ENCODE peak calls at places on chromosomes 11 and 22, in ten cellular contexts. One of them, this sample, is unnamed.

GRCh38 chr22:22179858-22180257 is 64.7 kb upstream of the VPREB1 start:
- DNase-seq in T47D: no peak
- DNase-seq in activated CD4-positive, alpha-beta T cell treated with anti-CD3 and anti-CD28 coated beads, Interleukin-2, amount 50 U/mL, for 48 hours: no peak
- DNase-seq in kidney tubule cell: no peak
- DNase-seq in amniotic epithelial cell: no peak
- DNase-seq in central memory CD4-positive, alpha-beta T cell: no peak
- DNase-seq in activated CD4-positive, alpha-beta memory T cell treated with anti-CD3 and anti-CD28 coated beads for 36 hours: no peak
- DNase-seq in OCI-M1: no peak
- DNase-seq in endothelial cell: no peak
- DNase-seq in NCI-H1105: no peak
- DNase-seq in this sample: no peak

GRCh38 chr11:2791521-2792375 is 92.0 kb upstream of the KCNQ1OT1 start:
- DNase-seq in T47D: no peak
- DNase-seq in activated CD4-positive, alpha-beta T cell treated with anti-CD3 and anti-CD28 coated beads, Interleukin-2, amount 50 U/mL, for 48 hours: peak; percentile 24
- DNase-seq in kidney tubule cell: no peak
- DNase-seq in amniotic epithelial cell: no peak
- DNase-seq in central memory CD4-positive, alpha-beta T cell: no peak
- DNase-seq in activated CD4-positive, alpha-beta memory T cell treated with anti-CD3 and anti-CD28 coated beads for 36 hours: peak; percentile 41
- DNase-seq in OCI-M1: no peak
- DNase-seq in endothelial cell: no peak
- DNase-seq in NCI-H1105: no peak
- DNase-seq in this sample: peak; percentile 75

GRCh38 chr11:117202386-117203068 is 3.4 kb downstream of the TAGLN start:
- DNase-seq in T47D: no peak
- DNase-seq in activated CD4-positive, alpha-beta T cell treated with anti-CD3 and anti-CD28 coated beads, Interleukin-2, amount 50 U/mL, for 48 hours: no peak
- DNase-seq in kidney tubule cell: no peak
- DNase-seq in amniotic epithelial cell: no peak
- DNase-seq in central memory CD4-positive, alpha-beta T cell: no peak
- DNase-seq in activated CD4-positive, alpha-beta memory T cell treated with anti-CD3 and anti-CD28 coated beads for 36 hours: no peak
- DNase-seq in OCI-M1: no peak
- DNase-seq in endothelial cell: no peak
- DNase-seq in NCI-H1105: no peak
- DNase-seq in this sample: no peak

GRCh38 chr11:1782831-1783724 is 19.4 kb upstream of the CTSD start:
- DNase-seq in T47D: peak; percentile 47
- DNase-seq in activated CD4-positive, alpha-beta T cell treated with anti-CD3 and anti-CD28 coated beads, Interleukin-2, amount 50 U/mL, for 48 hours: no peak
- DNase-seq in kidney tubule cell: peak; percentile 61
- DNase-seq in amniotic epithelial cell: peak; percentile 51
- DNase-seq in central memory CD4-positive, alpha-beta T cell: no peak
- DNase-seq in activated CD4-positive, alpha-beta memory T cell treated with anti-CD3 and anti-CD28 coated beads for 36 hours: no peak
- DNase-seq in OCI-M1: peak; percentile 38
- DNase-seq in endothelial cell: no peak
- DNase-seq in NCI-H1105: no peak
- DNase-seq in this sample: no peak

GRCh38 chr22:23591203-23591791 is 11.2 kb upstream of the IGLL1 start:
- DNase-seq in T47D: peak; percentile 41
- DNase-seq in activated CD4-positive, alpha-beta T cell treated with anti-CD3 and anti-CD28 coated beads, Interleukin-2, amount 50 U/mL, for 48 hours: peak; percentile 71
- DNase-seq in kidney tubule cell: peak; percentile 41
- DNase-seq in amniotic epithelial cell: peak; percentile 60
- DNase-seq in central memory CD4-positive, alpha-beta T cell: peak; percentile 15
- DNase-seq in activated CD4-positive, alpha-beta memory T cell treated with anti-CD3 and anti-CD28 coated beads for 36 hours: peak; percentile 62
- DNase-seq in OCI-M1: peak; percentile 72
- DNase-seq in endothelial cell: peak; percentile 81
- DNase-seq in NCI-H1105: no peak
- DNase-seq in this sample: peak; percentile 26

GRCh38 chr11:23359297-23359696 is 499.0 kb upstream of the CCDC179 start:
- DNase-seq in T47D: no peak
- DNase-seq in activated CD4-positive, alpha-beta T cell treated with anti-CD3 and anti-CD28 coated beads, Interleukin-2, amount 50 U/mL, for 48 hours: no peak
- DNase-seq in kidney tubule cell: peak; percentile 28
- DNase-seq in amniotic epithelial cell: peak; percentile 90
- DNase-seq in central memory CD4-positive, alpha-beta T cell: no peak
- DNase-seq in activated CD4-positive, alpha-beta memory T cell treated with anti-CD3 and anti-CD28 coated beads for 36 hours: no peak
- DNase-seq in OCI-M1: peak; percentile 21
- DNase-seq in endothelial cell: no peak
- DNase-seq in NCI-H1105: no peak
- DNase-seq in this sample: no peak

GRCh38 chr11:3021125-3021524 is 29.0 kb upstream of the NAP1L4 start:
- DNase-seq in T47D: peak; percentile 71
- DNase-seq in activated CD4-positive, alpha-beta T cell treated with anti-CD3 and anti-CD28 coated beads, Interleukin-2, amount 50 U/mL, for 48 hours: peak; percentile 26
- DNase-seq in kidney tubule cell: peak; percentile 65
- DNase-seq in amniotic epithelial cell: peak; percentile 27
- DNase-seq in central memory CD4-positive, alpha-beta T cell: peak; percentile 29
- DNase-seq in activated CD4-positive, alpha-beta memory T cell treated with anti-CD3 and anti-CD28 coated beads for 36 hours: peak; percentile 39
- DNase-seq in OCI-M1: no peak
- DNase-seq in endothelial cell: peak; percentile 40
- DNase-seq in NCI-H1105: peak; percentile 31
- DNase-seq in this sample: peak; percentile 53

GRCh38 chr22:25091449-25091848 is 108.2 kb upstream of the CRYBB3 start:
- DNase-seq in T47D: no peak
- DNase-seq in activated CD4-positive, alpha-beta T cell treated with anti-CD3 and anti-CD28 coated beads, Interleukin-2, amount 50 U/mL, for 48 hours: no peak
- DNase-seq in kidney tubule cell: no peak
- DNase-seq in amniotic epithelial cell: peak; percentile 46
- DNase-seq in central memory CD4-positive, alpha-beta T cell: no peak
- DNase-seq in activated CD4-positive, alpha-beta memory T cell treated with anti-CD3 and anti-CD28 coated beads for 36 hours: no peak
- DNase-seq in OCI-M1: no peak
- DNase-seq in endothelial cell: no peak
- DNase-seq in NCI-H1105: no peak
- DNase-seq in this sample: no peak

GRCh38 chr22:25364281-25364680 is 144.8 kb downstream of the CRYBB2 start:
- DNase-seq in T47D: no peak
- DNase-seq in activated CD4-positive, alpha-beta T cell treated with anti-CD3 and anti-CD28 coated beads, Interleukin-2, amount 50 U/mL, for 48 hours: no peak
- DNase-seq in kidney tubule cell: no peak
- DNase-seq in amniotic epithelial cell: no peak
- DNase-seq in central memory CD4-positive, alpha-beta T cell: no peak
- DNase-seq in activated CD4-positive, alpha-beta memory T cell treated with anti-CD3 and anti-CD28 coated beads for 36 hours: no peak
- DNase-seq in OCI-M1: no peak
- DNase-seq in endothelial cell: no peak
- DNase-seq in NCI-H1105: no peak
- DNase-seq in this sample: no peak

GRCh38 chr22:38951734-38952133 is 5.7 kb upstream of the APOBEC3A start:
- DNase-seq in T47D: no peak
- DNase-seq in activated CD4-positive, alpha-beta T cell treated with anti-CD3 and anti-CD28 coated beads, Interleukin-2, amount 50 U/mL, for 48 hours: no peak
- DNase-seq in kidney tubule cell: no peak
- DNase-seq in amniotic epithelial cell: no peak
- DNase-seq in central memory CD4-positive, alpha-beta T cell: no peak
- DNase-seq in activated CD4-positive, alpha-beta memory T cell treated with anti-CD3 and anti-CD28 coated beads for 36 hours: no peak
- DNase-seq in OCI-M1: peak; percentile 21
- DNase-seq in endothelial cell: no peak
- DNase-seq in NCI-H1105: no peak
- DNase-seq in this sample: no peak

GRCh38 chr11:11524436-11525038 is 97.3 kb downstream of the GALNT18 start:
- DNase-seq in T47D: no peak
- DNase-seq in activated CD4-positive, alpha-beta T cell treated with anti-CD3 and anti-CD28 coated beads, Interleukin-2, amount 50 U/mL, for 48 hours: no peak
- DNase-seq in kidney tubule cell: peak; percentile 22
- DNase-seq in amniotic epithelial cell: no peak
- DNase-seq in central memory CD4-positive, alpha-beta T cell: no peak
- DNase-seq in activated CD4-positive, alpha-beta memory T cell treated with anti-CD3 and anti-CD28 coated beads for 36 hours: no peak
- DNase-seq in OCI-M1: peak; percentile 36
- DNase-seq in endothelial cell: no peak
- DNase-seq in NCI-H1105: no peak
- DNase-seq in this sample: no peak

GRCh38 chr22:28395920-28396447 is 283.7 kb downstream of the TTC28 start:
- DNase-seq in T47D: no peak
- DNase-seq in activated CD4-positive, alpha-beta T cell treated with anti-CD3 and anti-CD28 coated beads, Interleukin-2, amount 50 U/mL, for 48 hours: no peak
- DNase-seq in kidney tubule cell: peak; percentile 26
- DNase-seq in amniotic epithelial cell: peak; percentile 73
- DNase-seq in central memory CD4-positive, alpha-beta T cell: no peak
- DNase-seq in activated CD4-positive, alpha-beta memory T cell treated with anti-CD3 and anti-CD28 coated beads for 36 hours: no peak
- DNase-seq in OCI-M1: peak; percentile 91
- DNase-seq in endothelial cell: no peak
- DNase-seq in NCI-H1105: no peak
- DNase-seq in this sample: no peak

GRCh38 chr11:85682330-85683305 is 3.4 kb downstream of the CCDC89 start:
- DNase-seq in T47D: no peak
- DNase-seq in activated CD4-positive, alpha-beta T cell treated with anti-CD3 and anti-CD28 coated beads, Interleukin-2, amount 50 U/mL, for 48 hours: peak; percentile 73
- DNase-seq in kidney tubule cell: peak; percentile 63
- DNase-seq in amniotic epithelial cell: peak; percentile 31
- DNase-seq in central memory CD4-positive, alpha-beta T cell: peak; percentile 21
- DNase-seq in activated CD4-positive, alpha-beta memory T cell treated with anti-CD3 and anti-CD28 coated beads for 36 hours: peak; percentile 75
- DNase-seq in OCI-M1: no peak
- DNase-seq in endothelial cell: no peak
- DNase-seq in NCI-H1105: peak; percentile 70
- DNase-seq in this sample: no peak

GRCh38 chr22:23078462-23078787 is 8.1 kb downstream of the GNAZ start:
- DNase-seq in T47D: no peak
- DNase-seq in activated CD4-positive, alpha-beta T cell treated with anti-CD3 and anti-CD28 coated beads, Interleukin-2, amount 50 U/mL, for 48 hours: no peak
- DNase-seq in kidney tubule cell: no peak
- DNase-seq in amniotic epithelial cell: no peak
- DNase-seq in central memory CD4-positive, alpha-beta T cell: no peak
- DNase-seq in activated CD4-positive, alpha-beta memory T cell treated with anti-CD3 and anti-CD28 coated beads for 36 hours: no peak
- DNase-seq in OCI-M1: no peak
- DNase-seq in endothelial cell: no peak
- DNase-seq in NCI-H1105: no peak
- DNase-seq in this sample: no peak

GRCh38 chr11:83046626-83047172 is 25.0 kb downstream of the RAB30 start:
- DNase-seq in T47D: no peak
- DNase-seq in activated CD4-positive, alpha-beta T cell treated with anti-CD3 and anti-CD28 coated beads, Interleukin-2, amount 50 U/mL, for 48 hours: no peak
- DNase-seq in kidney tubule cell: no peak
- DNase-seq in amniotic epithelial cell: no peak
- DNase-seq in central memory CD4-positive, alpha-beta T cell: no peak
- DNase-seq in activated CD4-positive, alpha-beta memory T cell treated with anti-CD3 and anti-CD28 coated beads for 36 hours: no peak
- DNase-seq in OCI-M1: no peak
- DNase-seq in endothelial cell: no peak
- DNase-seq in NCI-H1105: no peak
- DNase-seq in this sample: no peak

GRCh38 chr11:128593281-128593680 is 5.9 kb upstream of the ETS1 start:
- DNase-seq in T47D: no peak
- DNase-seq in activated CD4-positive, alpha-beta T cell treated with anti-CD3 and anti-CD28 coated beads, Interleukin-2, amount 50 U/mL, for 48 hours: no peak
- DNase-seq in kidney tubule cell: peak; percentile 14
- DNase-seq in amniotic epithelial cell: peak; percentile 42
- DNase-seq in central memory CD4-positive, alpha-beta T cell: no peak
- DNase-seq in activated CD4-positive, alpha-beta memory T cell treated with anti-CD3 and anti-CD28 coated beads for 36 hours: no peak
- DNase-seq in OCI-M1: no peak
- DNase-seq in endothelial cell: no peak
- DNase-seq in NCI-H1105: no peak
- DNase-seq in this sample: no peak

GRCh38 chr11:26943636-26944035 is 50.3 kb upstream of the FIBIN start:
- DNase-seq in T47D: no peak
- DNase-seq in activated CD4-positive, alpha-beta T cell treated with anti-CD3 and anti-CD28 coated beads, Interleukin-2, amount 50 U/mL, for 48 hours: no peak
- DNase-seq in kidney tubule cell: peak; percentile 58
- DNase-seq in amniotic epithelial cell: peak; percentile 57
- DNase-seq in central memory CD4-positive, alpha-beta T cell: no peak
- DNase-seq in activated CD4-positive, alpha-beta memory T cell treated with anti-CD3 and anti-CD28 coated beads for 36 hours: no peak
- DNase-seq in OCI-M1: no peak
- DNase-seq in endothelial cell: no peak
- DNase-seq in NCI-H1105: no peak
- DNase-seq in this sample: no peak

GRCh38 chr11:116853461-116854073 is 16.1 kb upstream of the APOA1 start:
- DNase-seq in T47D: peak; percentile 36
- DNase-seq in activated CD4-positive, alpha-beta T cell treated with anti-CD3 and anti-CD28 coated beads, Interleukin-2, amount 50 U/mL, for 48 hours: peak; percentile 62
- DNase-seq in kidney tubule cell: peak; percentile 97
- DNase-seq in amniotic epithelial cell: peak; percentile 94
- DNase-seq in central memory CD4-positive, alpha-beta T cell: peak; percentile 86
- DNase-seq in activated CD4-positive, alpha-beta memory T cell treated with anti-CD3 and anti-CD28 coated beads for 36 hours: peak; percentile 78
- DNase-seq in OCI-M1: peak; percentile 85
- DNase-seq in endothelial cell: no peak
- DNase-seq in NCI-H1105: no peak
- DNase-seq in this sample: no peak

GRCh38 chr22:48957311-48957986 is 870.2 kb downstream of the BRD1 start:
- DNase-seq in T47D: no peak
- DNase-seq in activated CD4-positive, alpha-beta T cell treated with anti-CD3 and anti-CD28 coated beads, Interleukin-2, amount 50 U/mL, for 48 hours: no peak
- DNase-seq in kidney tubule cell: no peak
- DNase-seq in amniotic epithelial cell: no peak
- DNase-seq in central memory CD4-positive, alpha-beta T cell: no peak
- DNase-seq in activated CD4-positive, alpha-beta memory T cell treated with anti-CD3 and anti-CD28 coated beads for 36 hours: no peak
- DNase-seq in OCI-M1: no peak
- DNase-seq in endothelial cell: no peak
- DNase-seq in NCI-H1105: no peak
- DNase-seq in this sample: no peak

GRCh38 chr11:68306636-68307035 is 5.8 kb upstream of the LRP5 start:
- DNase-seq in T47D: no peak
- DNase-seq in activated CD4-positive, alpha-beta T cell treated with anti-CD3 and anti-CD28 coated beads, Interleukin-2, amount 50 U/mL, for 48 hours: no peak
- DNase-seq in kidney tubule cell: no peak
- DNase-seq in amniotic epithelial cell: no peak
- DNase-seq in central memory CD4-positive, alpha-beta T cell: no peak
- DNase-seq in activated CD4-positive, alpha-beta memory T cell treated with anti-CD3 and anti-CD28 coated beads for 36 hours: no peak
- DNase-seq in OCI-M1: no peak
- DNase-seq in endothelial cell: no peak
- DNase-seq in NCI-H1105: no peak
- DNase-seq in this sample: no peak

GRCh38 chr22:34608716-34609115 is 457.2 kb upstream of the ISX start:
- DNase-seq in T47D: no peak
- DNase-seq in activated CD4-positive, alpha-beta T cell treated with anti-CD3 and anti-CD28 coated beads, Interleukin-2, amount 50 U/mL, for 48 hours: no peak
- DNase-seq in kidney tubule cell: peak; percentile 60
- DNase-seq in amniotic epithelial cell: no peak
- DNase-seq in central memory CD4-positive, alpha-beta T cell: no peak
- DNase-seq in activated CD4-positive, alpha-beta memory T cell treated with anti-CD3 and anti-CD28 coated beads for 36 hours: no peak
- DNase-seq in OCI-M1: no peak
- DNase-seq in endothelial cell: no peak
- DNase-seq in NCI-H1105: no peak
- DNase-seq in this sample: no peak

GRCh38 chr11:22510741-22511140 is 114.9 kb downstream of the FANCF start:
- DNase-seq in T47D: no peak
- DNase-seq in activated CD4-positive, alpha-beta T cell treated with anti-CD3 and anti-CD28 coated beads, Interleukin-2, amount 50 U/mL, for 48 hours: no peak
- DNase-seq in kidney tubule cell: peak; percentile 87
- DNase-seq in amniotic epithelial cell: peak; percentile 2
- DNase-seq in central memory CD4-positive, alpha-beta T cell: no peak
- DNase-seq in activated CD4-positive, alpha-beta memory T cell treated with anti-CD3 and anti-CD28 coated beads for 36 hours: no peak
- DNase-seq in OCI-M1: no peak
- DNase-seq in endothelial cell: no peak
- DNase-seq in NCI-H1105: no peak
- DNase-seq in this sample: no peak

GRCh38 chr11:117818036-117818858 is 6.3 kb downstream of the FXYD2 start:
- DNase-seq in T47D: no peak
- DNase-seq in activated CD4-positive, alpha-beta T cell treated with anti-CD3 and anti-CD28 coated beads, Interleukin-2, amount 50 U/mL, for 48 hours: peak; percentile 67
- DNase-seq in kidney tubule cell: peak; percentile 93
- DNase-seq in amniotic epithelial cell: peak; percentile 58
- DNase-seq in central memory CD4-positive, alpha-beta T cell: no peak
- DNase-seq in activated CD4-positive, alpha-beta memory T cell treated with anti-CD3 and anti-CD28 coated beads for 36 hours: peak; percentile 77
- DNase-seq in OCI-M1: no peak
- DNase-seq in endothelial cell: no peak
- DNase-seq in NCI-H1105: no peak
- DNase-seq in this sample: no peak

GRCh38 chr22:32951807-32952153 is 106.4 kb downstream of the SYN3 start:
- DNase-seq in T47D: no peak
- DNase-seq in activated CD4-positive, alpha-beta T cell treated with anti-CD3 and anti-CD28 coated beads, Interleukin-2, amount 50 U/mL, for 48 hours: no peak
- DNase-seq in kidney tubule cell: no peak
- DNase-seq in amniotic epithelial cell: no peak
- DNase-seq in central memory CD4-positive, alpha-beta T cell: no peak
- DNase-seq in activated CD4-positive, alpha-beta memory T cell treated with anti-CD3 and anti-CD28 coated beads for 36 hours: no peak
- DNase-seq in OCI-M1: no peak
- DNase-seq in endothelial cell: no peak
- DNase-seq in NCI-H1105: no peak
- DNase-seq in this sample: no peak

GRCh38 chr11:119363081-119363861 is 16.8 kb upstream of the MFRP start:
- DNase-seq in T47D: no peak
- DNase-seq in activated CD4-positive, alpha-beta T cell treated with anti-CD3 and anti-CD28 coated beads, Interleukin-2, amount 50 U/mL, for 48 hours: no peak
- DNase-seq in kidney tubule cell: no peak
- DNase-seq in amniotic epithelial cell: no peak
- DNase-seq in central memory CD4-positive, alpha-beta T cell: no peak
- DNase-seq in activated CD4-positive, alpha-beta memory T cell treated with anti-CD3 and anti-CD28 coated beads for 36 hours: no peak
- DNase-seq in OCI-M1: no peak
- DNase-seq in endothelial cell: no peak
- DNase-seq in NCI-H1105: no peak
- DNase-seq in this sample: peak; percentile 42

GRCh38 chr22:45210577-45211431 is 29.9 kb downstream of the KIAA0930 start:
- DNase-seq in T47D: no peak
- DNase-seq in activated CD4-positive, alpha-beta T cell treated with anti-CD3 and anti-CD28 coated beads, Interleukin-2, amount 50 U/mL, for 48 hours: no peak
- DNase-seq in kidney tubule cell: no peak
- DNase-seq in amniotic epithelial cell: no peak
- DNase-seq in central memory CD4-positive, alpha-beta T cell: no peak
- DNase-seq in activated CD4-positive, alpha-beta memory T cell treated with anti-CD3 and anti-CD28 coated beads for 36 hours: no peak
- DNase-seq in OCI-M1: no peak
- DNase-seq in endothelial cell: no peak
- DNase-seq in NCI-H1105: no peak
- DNase-seq in this sample: no peak

GRCh38 chr22:32144875-32145274 is 14.2 kb downstream of the C22orf42 start:
- DNase-seq in T47D: no peak
- DNase-seq in activated CD4-positive, alpha-beta T cell treated with anti-CD3 and anti-CD28 coated beads, Interleukin-2, amount 50 U/mL, for 48 hours: no peak
- DNase-seq in kidney tubule cell: no peak
- DNase-seq in amniotic epithelial cell: no peak
- DNase-seq in central memory CD4-positive, alpha-beta T cell: no peak
- DNase-seq in activated CD4-positive, alpha-beta memory T cell treated with anti-CD3 and anti-CD28 coated beads for 36 hours: peak; percentile 26
- DNase-seq in OCI-M1: peak; percentile 81
- DNase-seq in endothelial cell: no peak
- DNase-seq in NCI-H1105: no peak
- DNase-seq in this sample: no peak

GRCh38 chr11:73331138-73331916 is 23.3 kb downstream of the ARHGEF17 start:
- DNase-seq in T47D: no peak
- DNase-seq in activated CD4-positive, alpha-beta T cell treated with anti-CD3 and anti-CD28 coated beads, Interleukin-2, amount 50 U/mL, for 48 hours: no peak
- DNase-seq in kidney tubule cell: peak; percentile 35
- DNase-seq in amniotic epithelial cell: peak; percentile 76
- DNase-seq in central memory CD4-positive, alpha-beta T cell: no peak
- DNase-seq in activated CD4-positive, alpha-beta memory T cell treated with anti-CD3 and anti-CD28 coated beads for 36 hours: no peak
- DNase-seq in OCI-M1: no peak
- DNase-seq in endothelial cell: peak; percentile 60
- DNase-seq in NCI-H1105: no peak
- DNase-seq in this sample: no peak

This sample was measured in NCI-H146.